ENCODE peak calls at places on chromosomes 4 and X, in eight cellular contexts. W, P, Y, U, Q, J, X and K are unnamed samples.

GRCh38 chrX:153406011-153406410 is 4.9 kb upstream of the PNMA6E start:
- DNase-seq in W (no peak), P (no peak), Y (no peak), U (no peak), Q (no peak), J (no peak), X (no peak), K (no peak)

GRCh38 chrX:45761920-45762319 is 561.2 kb upstream of the DIPK2B start:
- DNase-seq in W (no peak), P (no peak), Y (no peak), U (no peak), Q (no peak), J (no peak), X (no peak), K (no peak)

GRCh38 chr4:88104902-88105610 is 53.4 kb downstream of the ABCG2 start:
- DNase-seq in W (no peak), P (peak; percentile 55), Y (peak; percentile 81), U (peak; percentile 35), Q (peak; percentile 46), J (no peak), X (no peak), K (peak; percentile 34)

GRCh38 chr4:176718881-176719280 is 73.8 kb downstream of the VEGFC start:
- DNase-seq in W (no peak), P (no peak), Y (no peak), U (no peak), Q (no peak), J (no peak), X (no peak), K (no peak)

GRCh38 chr4:108738307-108738706 is 24.5 kb downstream of the ETNPPL start:
- DNase-seq in W (no peak), P (peak; percentile 9), Y (no peak), U (no peak), Q (no peak), J (no peak), X (no peak), K (no peak)

GRCh38 chr4:78149737-78150136 is 92.6 kb downstream of the FRAS1 start:
- DNase-seq in W (no peak), P (no peak), Y (no peak), U (no peak), Q (no peak), J (no peak), X (no peak), K (no peak)

GRCh38 chr4:181017038-181017437 is 1226.2 kb upstream of the TENM3 start:
- DNase-seq in W (no peak), P (no peak), Y (no peak), U (no peak), Q (no peak), J (no peak), X (no peak), K (no peak)

GRCh38 chr4:82799006-82799881 is 648 bp upstream of the SCD5 start:
- DNase-seq in W (peak; percentile 52), P (no peak), Y (no peak), U (no peak), Q (no peak), J (peak; percentile 11), X (no peak), K (no peak)

GRCh38 chr4:189533603-189534002 is 407.1 kb upstream of the FRG1 start:
- DNase-seq in W (no peak), P (no peak), Y (peak; percentile 19), U (no peak), Q (no peak), J (no peak), X (no peak), K (no peak)

GRCh38 chrX:16461968-16462367 is 188.0 kb upstream of the S100G start:
- DNase-seq in W (no peak), P (no peak), Y (no peak), U (no peak), Q (no peak), J (no peak), X (no peak), K (no peak)

GRCh38 chr4:146916479-146917076 is 29.1 kb downstream of the TTC29 start:
- DNase-seq in W (peak; percentile 13), P (no peak), Y (peak; percentile 56), U (peak; percentile 40), Q (peak; percentile 13), J (no peak), X (no peak), K (no peak)

GRCh38 chrX:66030505-66031317 is 9.2 kb downstream of the VSIG4 start:
- DNase-seq in W (peak; percentile 11), P (no peak), Y (no peak), U (no peak), Q (peak; percentile 21), J (no peak), X (no peak), K (no peak)

GRCh38 chr4:124936427-124936826 is 223.9 kb upstream of the ANKRD50 start:
- DNase-seq in W (no peak), P (no peak), Y (peak; percentile 70), U (no peak), Q (no peak), J (no peak), X (no peak), K (no peak)

GRCh38 chr4:103091601-103092223 is 7.9 kb downstream of the BDH2 start:
- DNase-seq in W (peak; percentile 46), P (peak; percentile 17), Y (peak; percentile 78), U (peak; percentile 17), Q (peak; percentile 66), J (peak; percentile 12), X (no peak), K (peak; percentile 14)

GRCh38 chrX:82816572-82816971 is 691.5 kb upstream of the POU3F4 start:
- DNase-seq in W (no peak), P (no peak), Y (peak; percentile 13), U (no peak), Q (no peak), J (no peak), X (no peak), K (no peak)

GRCh38 chrX:53048169-53049126 is at the start of gene GPR173:
- DNase-seq in W (no peak), P (no peak), Y (peak; percentile 78), U (no peak), Q (no peak), J (peak; percentile 52), X (no peak), K (peak; percentile 40)

GRCh38 chr4:174702974-174703478 is 126.0 kb downstream of the GLRA3 start:
- DNase-seq in W (no peak), P (no peak), Y (peak; percentile 36), U (no peak), Q (no peak), J (no peak), X (no peak), K (peak; percentile 10)

GRCh38 chr4:101419324-101420135 is 72.2 kb upstream of the PPP3CA start:
- DNase-seq in W (peak; percentile 12), P (no peak), Y (peak; percentile 55), U (no peak), Q (no peak), J (no peak), X (no peak), K (no peak)

GRCh38 chrX:109928596-109929335 is 74.1 kb upstream of the TMEM164 start:
- DNase-seq in W (no peak), P (no peak), Y (no peak), U (no peak), Q (no peak), J (no peak), X (no peak), K (no peak)

GRCh38 chr4:189869236-189869635 is 71.4 kb upstream of the FRG1 start:
- DNase-seq in W (no peak), P (no peak), Y (no peak), U (no peak), Q (no peak), J (no peak), X (no peak), K (no peak)

GRCh38 chr4:14783011-14783877 is 219.0 kb upstream of the CPEB2 start:
- DNase-seq in W (peak; percentile 24), P (peak; percentile 97), Y (peak; percentile 90), U (peak; percentile 16), Q (no peak), J (no peak), X (no peak), K (peak; percentile 2)

GRCh38 chr4:5206391-5206790 is 155.1 kb downstream of the STK32B start:
- DNase-seq in W (no peak), P (peak; percentile 39), Y (peak; percentile 81), U (peak; percentile 51), Q (peak; percentile 9), J (no peak), X (no peak), K (peak; percentile 78)

GRCh38 chrX:153775631-153776595 is 4.9 kb upstream of the SRPK3 start:
- DNase-seq in W (peak; percentile 26), P (no peak), Y (no peak), U (no peak), Q (no peak), J (no peak), X (no peak), K (no peak)

GRCh38 chr4:168388890-168389289 is 70.3 kb upstream of the DDX60 start:
- DNase-seq in W (no peak), P (peak; percentile 67), Y (peak; percentile 57), U (no peak), Q (no peak), J (no peak), X (no peak), K (no peak)

GRCh38 chr4:152591361-152591760 is 55.5 kb upstream of the FBXW7 start:
- DNase-seq in W (no peak), P (no peak), Y (peak; percentile 33), U (no peak), Q (no peak), J (peak; percentile 38), X (no peak), K (no peak)

GRCh38 chr4:171017596-171017995 is 795.6 kb upstream of the GALNTL6 start:
- DNase-seq in W (no peak), P (no peak), Y (no peak), U (no peak), Q (no peak), J (no peak), X (no peak), K (no peak)

GRCh38 chr4:98092833-98093439 is 50.3 kb downstream of the STPG2 start:
- DNase-seq in W (no peak), P (no peak), Y (peak; percentile 37), U (no peak), Q (peak; percentile 19), J (no peak), X (no peak), K (no peak)

GRCh38 chr4:87982446-87982845 is 6.9 kb downstream of the SPP1 start:
- DNase-seq in W (no peak), P (no peak), Y (no peak), U (no peak), Q (no peak), J (no peak), X (no peak), K (no peak)

GRCh38 chr4:151227731-151228130 is 49.2 kb upstream of the PRSS48 start:
- DNase-seq in W (no peak), P (peak; percentile 81), Y (peak; percentile 86), U (peak; percentile 62), Q (peak; percentile 33), J (no peak), X (no peak), K (no peak)